ENCODE peak calls at places on chromosomes 12 and 14, in six cellular contexts. One of them, this sample, is unnamed.

GRCh38 chr12:116442304-116442703 is 116.9 kb upstream of the MAP1LC3B2 start:
- DNase-seq in bronchial epithelial cell: no peak
- DNase-seq in heart left ventricle: no peak
- DNase-seq in cardiac muscle cell: no peak
- DNase-seq in fibroblast of lung: no peak
- DNase-seq in A549: no peak
- DNase-seq in this sample: no peak

GRCh38 chr12:91618281-91618680 is 435.7 kb upstream of the DCN start:
- DNase-seq in fibroblast of lung: no peak
- DNase-seq in cardiac muscle cell: no peak
- DNase-seq in A549: no peak
- DNase-seq in bronchial epithelial cell: peak; percentile 77
- DNase-seq in heart left ventricle: no peak
- DNase-seq in this sample: no peak

GRCh38 chr14:69612014-69612758 is 790 bp downstream of the SUSD6 start:
- DNase-seq in heart left ventricle: peak; percentile 49
- DNase-seq in A549: peak; percentile 27
- DNase-seq in fibroblast of lung: peak; percentile 25
- DNase-seq in bronchial epithelial cell: peak; percentile 19
- DNase-seq in cardiac muscle cell: no peak
- DNase-seq in this sample: no peak

GRCh38 chr12:56202366-56202765 is 13.1 kb upstream of the SMARCC2 start:
- DNase-seq in A549: no peak
- DNase-seq in fibroblast of lung: no peak
- DNase-seq in cardiac muscle cell: no peak
- DNase-seq in heart left ventricle: no peak
- DNase-seq in bronchial epithelial cell: no peak
- DNase-seq in this sample: no peak

GRCh38 chr12:105418232-105418631 is 87.7 kb downstream of the C12orf75 start:
- DNase-seq in fibroblast of lung: peak; percentile 57
- DNase-seq in bronchial epithelial cell: peak; percentile 92
- DNase-seq in A549: peak; percentile 21
- DNase-seq in cardiac muscle cell: peak; percentile 4
- DNase-seq in heart left ventricle: no peak
- DNase-seq in this sample: no peak

GRCh38 chr14:32576088-32576795 is 247.1 kb downstream of the AKAP6 start:
- DNase-seq in bronchial epithelial cell: peak; percentile 50
- DNase-seq in heart left ventricle: peak; percentile 35
- DNase-seq in fibroblast of lung: peak; percentile 77
- DNase-seq in cardiac muscle cell: peak; percentile 70
- DNase-seq in A549: peak; percentile 33
- DNase-seq in this sample: no peak

GRCh38 chr14:62117010-62117717 is 354.9 kb downstream of the SNAPC1 start:
- DNase-seq in fibroblast of lung: peak; percentile 74
- DNase-seq in cardiac muscle cell: peak; percentile 93
- DNase-seq in A549: peak; percentile 15
- DNase-seq in heart left ventricle: peak; percentile 29
- DNase-seq in bronchial epithelial cell: peak; percentile 37
- DNase-seq in this sample: no peak

GRCh38 chr12:113735146-113735545 is 231.0 kb downstream of the RBM19 start:
- DNase-seq in bronchial epithelial cell: no peak
- DNase-seq in cardiac muscle cell: no peak
- DNase-seq in A549: no peak
- DNase-seq in fibroblast of lung: no peak
- DNase-seq in heart left ventricle: no peak
- DNase-seq in this sample: no peak

GRCh38 chr14:58898655-58899316 is 261.0 kb downstream of the DACT1 start:
- DNase-seq in cardiac muscle cell: no peak
- DNase-seq in heart left ventricle: no peak
- DNase-seq in bronchial epithelial cell: peak; percentile 93
- DNase-seq in A549: no peak
- DNase-seq in fibroblast of lung: peak; percentile 89
- DNase-seq in this sample: no peak

GRCh38 chr12:38875571-38876228 is 29.7 kb downstream of the CPNE8 start:
- DNase-seq in fibroblast of lung: no peak
- DNase-seq in heart left ventricle: no peak
- DNase-seq in A549: no peak
- DNase-seq in cardiac muscle cell: no peak
- DNase-seq in bronchial epithelial cell: no peak
- DNase-seq in this sample: no peak

GRCh38 chr14:23539209-23539866 is 12.2 kb downstream of the ZFHX2 start:
- DNase-seq in A549: peak; percentile 61
- DNase-seq in fibroblast of lung: peak; percentile 46
- DNase-seq in bronchial epithelial cell: peak; percentile 32
- DNase-seq in cardiac muscle cell: peak; percentile 83
- DNase-seq in heart left ventricle: no peak
- DNase-seq in this sample: no peak

GRCh38 chr12:110345963-110346362 is 57.5 kb downstream of the ANAPC7 start:
- DNase-seq in fibroblast of lung: no peak
- DNase-seq in A549: no peak
- DNase-seq in cardiac muscle cell: no peak
- DNase-seq in heart left ventricle: no peak
- DNase-seq in bronchial epithelial cell: no peak
- DNase-seq in this sample: no peak

GRCh38 chr14:33120341-33120740 is 181.7 kb downstream of the NPAS3 start:
- DNase-seq in heart left ventricle: no peak
- DNase-seq in fibroblast of lung: peak; percentile 42
- DNase-seq in cardiac muscle cell: no peak
- DNase-seq in bronchial epithelial cell: peak; percentile 97
- DNase-seq in A549: no peak
- DNase-seq in this sample: no peak

GRCh38 chr14:54683882-54684794 is 117.2 kb downstream of the SAMD4A start:
- DNase-seq in A549: no peak
- DNase-seq in heart left ventricle: peak; percentile 31
- DNase-seq in cardiac muscle cell: no peak
- DNase-seq in bronchial epithelial cell: peak; percentile 89
- DNase-seq in fibroblast of lung: peak; percentile 78
- DNase-seq in this sample: no peak

GRCh38 chr12:1565172-1565571 is 29.2 kb downstream of the FBXL14 start:
- DNase-seq in fibroblast of lung: no peak
- DNase-seq in cardiac muscle cell: no peak
- DNase-seq in A549: no peak
- DNase-seq in bronchial epithelial cell: no peak
- DNase-seq in heart left ventricle: no peak
- DNase-seq in this sample: no peak

GRCh38 chr14:55454264-55455151 is 14.1 kb upstream of the TBPL2 start:
- DNase-seq in bronchial epithelial cell: peak; percentile 81
- DNase-seq in A549: no peak
- DNase-seq in cardiac muscle cell: no peak
- DNase-seq in fibroblast of lung: peak; percentile 73
- DNase-seq in heart left ventricle: peak; percentile 33
- DNase-seq in this sample: no peak

GRCh38 chr12:66087365-66087943 is 43.1 kb downstream of the LLPH start:
- DNase-seq in bronchial epithelial cell: peak; percentile 60
- DNase-seq in heart left ventricle: peak; percentile 50
- DNase-seq in cardiac muscle cell: peak; percentile 70
- DNase-seq in A549: peak; percentile 45
- DNase-seq in fibroblast of lung: peak; percentile 86
- DNase-seq in this sample: no peak

GRCh38 chr14:47442206-47442605 is 233.2 kb downstream of the MDGA2 start:
- DNase-seq in fibroblast of lung: peak; percentile 0
- DNase-seq in bronchial epithelial cell: peak; percentile 58
- DNase-seq in heart left ventricle: no peak
- DNase-seq in cardiac muscle cell: peak; percentile 46
- DNase-seq in A549: no peak
- DNase-seq in this sample: no peak

GRCh38 chr12:115341442-115341841 is 657.5 kb upstream of the TBX3 start:
- DNase-seq in cardiac muscle cell: no peak
- DNase-seq in bronchial epithelial cell: peak; percentile 98
- DNase-seq in fibroblast of lung: peak; percentile 98
- DNase-seq in A549: peak; percentile 86
- DNase-seq in heart left ventricle: peak; percentile 71
- DNase-seq in this sample: no peak

GRCh38 chr14:38127356-38127755 is 80.3 kb upstream of the SSTR1 start:
- DNase-seq in heart left ventricle: no peak
- DNase-seq in cardiac muscle cell: no peak
- DNase-seq in fibroblast of lung: no peak
- DNase-seq in A549: no peak
- DNase-seq in bronchial epithelial cell: no peak
- DNase-seq in this sample: no peak

GRCh38 chr14:61730756-61731373 is 31.4 kb upstream of the SNAPC1 start:
- DNase-seq in A549: no peak
- DNase-seq in bronchial epithelial cell: no peak
- DNase-seq in heart left ventricle: no peak
- DNase-seq in fibroblast of lung: peak; percentile 55
- DNase-seq in cardiac muscle cell: no peak
- DNase-seq in this sample: no peak

GRCh38 chr14:77186911-77187648 is 5.5 kb downstream of the TMEM63C start:
- DNase-seq in heart left ventricle: no peak
- DNase-seq in bronchial epithelial cell: peak; percentile 80
- DNase-seq in cardiac muscle cell: peak; percentile 22
- DNase-seq in A549: no peak
- DNase-seq in fibroblast of lung: no peak
- DNase-seq in this sample: peak; percentile 81

GRCh38 chr12:19988457-19988856 is 379.9 kb upstream of the PDE3A start:
- DNase-seq in heart left ventricle: no peak
- DNase-seq in fibroblast of lung: no peak
- DNase-seq in cardiac muscle cell: no peak
- DNase-seq in bronchial epithelial cell: no peak
- DNase-seq in A549: no peak
- DNase-seq in this sample: no peak

GRCh38 chr12:46679754-46680153 is 146.0 kb downstream of the SLC38A4 start:
- DNase-seq in heart left ventricle: no peak
- DNase-seq in A549: no peak
- DNase-seq in bronchial epithelial cell: no peak
- DNase-seq in cardiac muscle cell: no peak
- DNase-seq in fibroblast of lung: no peak
- DNase-seq in this sample: no peak

GRCh38 chr12:49671051-49671765 is 36.0 kb downstream of the FMNL3 start:
- DNase-seq in cardiac muscle cell: no peak
- DNase-seq in bronchial epithelial cell: peak; percentile 8
- DNase-seq in A549: no peak
- DNase-seq in heart left ventricle: no peak
- DNase-seq in fibroblast of lung: no peak
- DNase-seq in this sample: no peak

GRCh38 chr14:74207943-74208342 is 31.3 kb upstream of the VSX2 start:
- DNase-seq in A549: no peak
- DNase-seq in cardiac muscle cell: no peak
- DNase-seq in bronchial epithelial cell: peak; percentile 15
- DNase-seq in fibroblast of lung: peak; percentile 2
- DNase-seq in heart left ventricle: no peak
- DNase-seq in this sample: no peak
- TF ChIP-seq CTCF in A549: no peak
- TF ChIP-seq CTCF in cardiac muscle cell: peak; percentile 3
- TF ChIP-seq CTCF in bronchial epithelial cell: peak; percentile 18
- TF ChIP-seq CTCF in fibroblast of lung: peak; percentile 12
- TF ChIP-seq CTCF in heart left ventricle: peak; percentile 6
- TF ChIP-seq CTCF in this sample: no peak

GRCh38 chr12:89701606-89702206 is 6.9 kb downstream of the ATP2B1 start:
- DNase-seq in cardiac muscle cell: no peak
- DNase-seq in heart left ventricle: no peak
- DNase-seq in bronchial epithelial cell: no peak
- DNase-seq in A549: no peak
- DNase-seq in fibroblast of lung: no peak
- DNase-seq in this sample: no peak
- TF ChIP-seq CTCF in cardiac muscle cell: peak; percentile 8
- TF ChIP-seq CTCF in heart left ventricle: no peak
- TF ChIP-seq CTCF in bronchial epithelial cell: no peak
- TF ChIP-seq CTCF in A549: no peak
- TF ChIP-seq CTCF in fibroblast of lung: peak; percentile 3
- TF ChIP-seq CTCF in this sample: no peak

GRCh38 chr12:47818701-47819543 is 781 bp downstream of the HDAC7 start:
- DNase-seq in bronchial epithelial cell: no peak
- DNase-seq in A549: peak; percentile 51
- DNase-seq in cardiac muscle cell: peak; percentile 56
- DNase-seq in heart left ventricle: peak; percentile 82
- DNase-seq in fibroblast of lung: no peak
- DNase-seq in this sample: no peak
- TF ChIP-seq CTCF in bronchial epithelial cell: peak; percentile 19
- TF ChIP-seq CTCF in A549: peak; percentile 46
- TF ChIP-seq CTCF in cardiac muscle cell: peak; percentile 33
- TF ChIP-seq CTCF in heart left ventricle: peak; percentile 46
- TF ChIP-seq CTCF in fibroblast of lung: peak; percentile 40
- TF ChIP-seq CTCF in this sample: no peak

GRCh38 chr14:36863271-36863670 is 201.6 kb downstream of the PAX9 start:
- DNase-seq in bronchial epithelial cell: no peak
- DNase-seq in A549: no peak
- DNase-seq in cardiac muscle cell: no peak
- DNase-seq in fibroblast of lung: no peak
- DNase-seq in heart left ventricle: no peak
- DNase-seq in this sample: no peak
- TF ChIP-seq CTCF in bronchial epithelial cell: no peak
- TF ChIP-seq CTCF in A549: no peak
- TF ChIP-seq CTCF in cardiac muscle cell: no peak
- TF ChIP-seq CTCF in fibroblast of lung: no peak
- TF ChIP-seq CTCF in heart left ventricle: no peak
- TF ChIP-seq CTCF in this sample: no peak

This sample was measured in vagina.